ENCODE peak calls at places on chromosomes 12 and 14, in seven cellular contexts. Q, F, L, S, K, G and D are unnamed samples.

GRCh38 chr12:132157733-132158409 is 13.6 kb downstream of the NOC4L start:
- DNase-seq in Q (no peak), F (no peak), L (no peak), S (no peak), K (no peak), G (no peak), D (no peak)

GRCh38 chr12:41557081-41557480 is 369.0 kb downstream of the PDZRN4 start:
- DNase-seq in Q (no peak), F (no peak), L (no peak), S (no peak), K (no peak), G (peak), D (no peak)

GRCh38 chr12:63846249-63846967 is 1.9 kb downstream of the SRGAP1 start:
- DNase-seq in Q (no peak), F (peak), L (no peak), S (no peak), K (peak), G (no peak), D (no peak)

GRCh38 chr12:107875772-107876171 is 101.3 kb downstream of the ASCL4 start:
- DNase-seq in Q (no peak), F (no peak), L (no peak), S (no peak), K (no peak), G (no peak), D (no peak)

GRCh38 chr12:74111688-74112360 is 425.8 kb upstream of the ATXN7L3B start:
- DNase-seq in Q (peak), F (peak), L (peak), S (no peak), K (no peak), G (peak), D (peak)

GRCh38 chr14:64074961-64075619 is 219.1 kb downstream of the ESR2 start:
- DNase-seq in Q (no peak), F (no peak), L (no peak), S (peak), K (peak), G (no peak), D (peak)

GRCh38 chr12:50620975-50621360 is 116.2 kb downstream of the DIP2B start:
- DNase-seq in Q (no peak), F (no peak), L (no peak), S (no peak), K (no peak), G (no peak), D (no peak)

GRCh38 chr12:11917501-11917900 is 153.2 kb upstream of the BCL2L14 start:
- DNase-seq in Q (no peak), F (peak), L (no peak), S (no peak), K (no peak), G (peak), D (no peak)

GRCh38 chr12:46153267-46153872 is 115.5 kb downstream of the SLC38A1 start:
- DNase-seq in Q (no peak), F (no peak), L (no peak), S (peak), K (peak), G (peak), D (peak)

GRCh38 chr12:109888179-109889020 is 8.1 kb upstream of the GLTP start:
- DNase-seq in Q (no peak), F (no peak), L (no peak), S (peak), K (peak), G (no peak), D (peak)

GRCh38 chr12:66092559-66093269 is 37.8 kb downstream of the LLPH start:
- DNase-seq in Q (no peak), F (no peak), L (no peak), S (peak), K (peak), G (peak), D (peak)

GRCh38 chr12:118714051-118714460 is 267.3 kb upstream of the SRRM4 start:
- DNase-seq in Q (peak), F (peak), L (peak), S (no peak), K (peak), G (peak), D (no peak)

GRCh38 chr14:36663404-36664321 is 2.0 kb downstream of the PAX9 start:
- DNase-seq in Q (peak), F (peak), L (no peak), S (no peak), K (peak), G (peak), D (peak)

GRCh38 chr12:30999011-30999410 is 72.5 kb downstream of the TSPAN11 start:
- DNase-seq in Q (no peak), F (no peak), L (no peak), S (no peak), K (no peak), G (no peak), D (no peak)

GRCh38 chr12:106602071-106602470 is 19.3 kb downstream of the RFX4 start:
- DNase-seq in Q (no peak), F (no peak), L (no peak), S (no peak), K (no peak), G (no peak), D (no peak)

GRCh38 chr14:76386922-76387782 is 11.2 kb downstream of the ESRRB start:
- DNase-seq in Q (peak), F (peak), L (peak), S (peak), K (peak), G (peak), D (peak)

GRCh38 chr12:752673-753400 is 458 bp downstream of the WNK1 start:
- DNase-seq in Q (peak), F (peak), L (no peak), S (peak), K (peak), G (peak), D (peak)

GRCh38 chr14:59085207-59085739 is 103.2 kb upstream of the DAAM1 start:
- DNase-seq in Q (no peak), F (no peak), L (no peak), S (no peak), K (peak), G (peak), D (no peak)

GRCh38 chr12:20314325-20314724 is 54.0 kb upstream of the PDE3A start:
- DNase-seq in Q (no peak), F (no peak), L (no peak), S (peak), K (peak), G (no peak), D (peak)

GRCh38 chr12:115375188-115375991 is 691.4 kb upstream of the TBX3 start:
- DNase-seq in Q (no peak), F (peak), L (no peak), S (peak), K (peak), G (peak), D (peak)

GRCh38 chr14:51430600-51430999 is 190.6 kb downstream of the TMX1 start:
- DNase-seq in Q (no peak), F (no peak), L (no peak), S (no peak), K (peak), G (no peak), D (peak)

GRCh38 chr14:24159777-24160498 is 1.1 kb upstream of the IRF9 start:
- DNase-seq in Q (no peak), F (no peak), L (no peak), S (no peak), K (no peak), G (no peak), D (no peak)

GRCh38 chr12:11820476-11820875 is 171.0 kb downstream of the ETV6 start:
- DNase-seq in Q (no peak), F (no peak), L (no peak), S (no peak), K (no peak), G (no peak), D (no peak)

GRCh38 chr12:64679487-64679983 is 69.2 kb downstream of the RASSF3 start:
- DNase-seq in Q (no peak), F (no peak), L (no peak), S (peak), K (peak), G (no peak), D (no peak)

GRCh38 chr12:70005864-70006618 is 181.0 kb downstream of the MYRFL start:
- DNase-seq in Q (no peak), F (no peak), L (no peak), S (no peak), K (no peak), G (no peak), D (no peak)

GRCh38 chr14:104353921-104354701 is 215.7 kb downstream of the KIF26A start:
- DNase-seq in Q (peak), F (peak), L (no peak), S (no peak), K (no peak), G (no peak), D (no peak)

GRCh38 chr14:104930526-104931322 is 6.0 kb downstream of the PLD4 start:
- DNase-seq in Q (peak), F (no peak), L (no peak), S (no peak), K (no peak), G (no peak), D (no peak)

GRCh38 chr14:57057803-57058202 is 210.9 kb downstream of the EXOC5 start:
- DNase-seq in Q (no peak), F (peak), L (no peak), S (no peak), K (no peak), G (peak), D (no peak)

GRCh38 chr14:67267929-67268328 is 26.7 kb downstream of the PALS1 start:
- DNase-seq in Q (no peak), F (no peak), L (no peak), S (no peak), K (no peak), G (no peak), D (no peak)

GRCh38 chr12:84329933-84330332 is 582.7 kb downstream of the SLC6A15 start:
- DNase-seq in Q (no peak), F (no peak), L (no peak), S (no peak), K (no peak), G (no peak), D (no peak)

GRCh38 chr12:93449277-93449676 is 7.5 kb upstream of the UBE2N start:
- DNase-seq in Q (no peak), F (no peak), L (no peak), S (no peak), K (no peak), G (no peak), D (no peak)

GRCh38 chr12:106299193-106299794 is 3.2 kb upstream of the TCP11L2 start:
- DNase-seq in Q (no peak), F (peak), L (no peak), S (peak), K (peak), G (no peak), D (peak)

GRCh38 chr12:16348435-16349131 is 1.1 kb downstream of the MGST1 start:
- DNase-seq in Q (no peak), F (peak), L (no peak), S (peak), K (peak), G (peak), D (peak)

GRCh38 chr12:82413994-82414393 is 55.7 kb downstream of the METTL25 start:
- DNase-seq in Q (no peak), F (no peak), L (no peak), S (peak), K (no peak), G (no peak), D (no peak)

GRCh38 chr14:99518441-99519346 is 37.5 kb downstream of the CCNK start:
- DNase-seq in Q (peak), F (peak), L (peak), S (peak), K (peak), G (peak), D (peak)

GRCh38 chr14:80607430-80608200 is 333.9 kb downstream of the CEP128 start:
- DNase-seq in Q (no peak), F (no peak), L (no peak), S (no peak), K (no peak), G (peak), D (peak)

GRCh38 chr12:31518680-31519227 is 72.2 kb downstream of the DENND5B start:
- DNase-seq in Q (peak), F (peak), L (peak), S (peak), K (peak), G (peak), D (peak)

GRCh38 chr12:32043928-32044549 is 62.6 kb upstream of the BICD1 start:
- DNase-seq in Q (peak), F (no peak), L (no peak), S (no peak), K (peak), G (peak), D (no peak)

GRCh38 chr12:65999564-66000280 is 130.8 kb downstream of the LLPH start:
- DNase-seq in Q (no peak), F (no peak), L (no peak), S (peak), K (peak), G (no peak), D (no peak)

GRCh38 chr14:98404811-98405210 is 867.2 kb downstream of the BCL11B start:
- DNase-seq in Q (no peak), F (no peak), L (no peak), S (no peak), K (no peak), G (peak), D (no peak)

GRCh38 chr14:103142903-103143302 is 19.6 kb downstream of the TNFAIP2 start:
- DNase-seq in Q (no peak), F (no peak), L (no peak), S (no peak), K (no peak), G (no peak), D (no peak)

GRCh38 chr14:103142031-103142430 is 18.8 kb downstream of the TNFAIP2 start:
- DNase-seq in Q (no peak), F (no peak), L (no peak), S (no peak), K (no peak), G (no peak), D (no peak)

GRCh38 chr14:103140316-103141109 is 17.3 kb downstream of the TNFAIP2 start:
- DNase-seq in Q (no peak), F (peak), L (no peak), S (no peak), K (no peak), G (no peak), D (no peak)

GRCh38 chr14:103139371-103140016 is 16.2 kb downstream of the TNFAIP2 start:
- DNase-seq in Q (no peak), F (peak), L (no peak), S (no peak), K (no peak), G (peak), D (no peak)

GRCh38 chr14:103141117-103141796 is 18.0 kb downstream of the TNFAIP2 start:
- DNase-seq in Q (peak), F (peak), L (no peak), S (peak), K (peak), G (peak), D (no peak)
- H3K9ac ChIP-seq in Q (no peak), F (no peak), L (no peak), S (no peak), K (no peak), G (no peak), D (no peak)

GRCh38 chr12:121124402-121125109 is 8.1 kb upstream of the P2RX7 start:
- DNase-seq in Q (no peak), F (peak), L (no peak), S (peak), K (peak), G (peak), D (peak)
- H3K9ac ChIP-seq in Q (no peak), F (no peak), L (no peak), S (no peak), K (no peak), G (no peak), D (no peak)

DNA sequence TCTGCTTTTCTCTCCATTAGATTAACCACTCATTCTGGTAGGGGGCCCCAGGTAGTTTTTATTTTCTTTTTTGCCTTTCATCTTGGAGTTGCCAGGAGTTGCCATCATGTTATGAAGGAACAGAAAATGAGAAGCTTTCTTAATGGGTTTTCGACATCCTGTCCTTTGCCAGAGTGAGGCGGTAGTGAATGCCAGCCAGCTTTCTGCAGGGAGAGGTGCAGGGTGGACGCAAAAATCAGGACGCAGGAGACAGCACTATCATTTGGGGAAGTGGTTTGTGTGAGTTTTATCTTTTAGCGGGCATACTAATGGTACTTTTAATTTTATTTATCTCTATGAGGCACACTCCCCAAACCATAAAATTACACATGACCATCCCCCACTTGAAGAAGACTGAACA is 1.7 kb downstream of the RASSF8 start:
- DNase-seq in Q (no peak), F (peak), L (no peak), S (peak), K (peak), G (peak), D (peak)
- H3K9ac ChIP-seq in Q (no peak), F (peak), L (no peak), S (peak), K (peak), G (peak), D (peak)

GRCh38 chr12:78645956-78646355 is 218.6 kb upstream of the SYT1 start:
- DNase-seq in Q (no peak), F (no peak), L (no peak), S (peak), K (no peak), G (no peak), D (no peak)

GRCh38 chr12:78651755-78652154 is 212.8 kb upstream of the SYT1 start:
- DNase-seq in Q (peak), F (peak), L (no peak), S (no peak), K (no peak), G (peak), D (no peak)
- H3K9ac ChIP-seq in Q (no peak), F (peak), L (no peak), S (no peak), K (no peak), G (no peak), D (no peak)

GRCh38 chr12:8628731-8629130 is 16.1 kb upstream of the AICDA start:
- DNase-seq in Q (no peak), F (peak), L (no peak), S (no peak), K (peak), G (peak), D (no peak)

GRCh38 chr12:8629486-8630033 is 16.9 kb upstream of the AICDA start:
- DNase-seq in Q (no peak), F (no peak), L (no peak), S (no peak), K (peak), G (no peak), D (peak)

DNA sequence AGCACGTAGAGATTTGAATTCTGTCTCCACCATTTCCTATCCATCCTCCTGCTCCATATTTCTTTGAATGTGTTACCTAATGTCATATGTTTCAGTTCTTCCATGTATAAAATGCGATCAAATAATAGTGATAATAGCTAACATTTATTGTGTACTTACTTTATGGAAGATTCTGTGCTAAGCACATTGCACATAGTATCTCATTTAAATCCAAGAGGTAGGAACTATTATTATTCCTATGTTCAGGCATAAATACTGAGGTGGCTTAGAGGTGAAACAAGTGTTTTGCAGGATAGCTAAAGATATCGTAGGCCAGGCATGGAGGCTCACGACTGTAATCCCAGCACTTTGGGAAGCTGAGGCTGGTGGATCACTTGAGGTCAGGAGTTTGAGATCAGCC is 17.5 kb upstream of the AICDA start:
- DNase-seq in Q (no peak), F (no peak), L (no peak), S (no peak), K (no peak), G (no peak), D (no peak)
- H3K9ac ChIP-seq in Q (no peak), F (no peak), L (no peak), S (no peak), K (no peak), G (no peak), D (no peak)

DNA sequence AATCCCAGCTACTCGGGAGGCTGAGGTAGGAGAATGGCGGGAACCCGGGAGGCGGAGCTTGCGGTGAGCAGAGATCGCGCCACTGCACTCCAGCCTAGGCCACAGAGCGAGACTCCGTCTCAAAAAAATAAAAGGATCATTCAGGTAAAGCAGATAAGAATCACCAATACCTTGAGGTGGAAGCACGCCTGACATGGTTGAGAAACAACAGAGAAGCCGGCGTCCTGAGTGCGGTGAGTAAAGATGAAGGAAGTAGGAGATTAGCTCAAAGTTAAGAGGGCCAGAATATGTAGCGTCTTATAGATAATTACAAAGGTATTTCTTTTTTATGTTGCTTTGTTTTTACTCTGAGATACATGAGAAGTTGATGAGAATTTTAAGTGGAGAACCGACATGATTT is 14.7 kb downstream of the CLEC7A start:
- DNase-seq in Q (no peak), F (no peak), L (no peak), S (no peak), K (no peak), G (no peak), D (no peak)
- H3K9ac ChIP-seq in Q (no peak), F (no peak), L (no peak), S (no peak), K (no peak), G (no peak), D (no peak)

GRCh38 chr14:33696165-33696564 is 254.7 kb downstream of the EGLN3 start:
- DNase-seq in Q (no peak), F (no peak), L (no peak), S (no peak), K (no peak), G (no peak), D (no peak)

GRCh38 chr14:33704486-33704885 is 246.4 kb downstream of the EGLN3 start:
- DNase-seq in Q (no peak), F (no peak), L (no peak), S (no peak), K (no peak), G (no peak), D (no peak)

GRCh38 chr14:33699300-33699699 is 251.6 kb downstream of the EGLN3 start:
- DNase-seq in Q (no peak), F (no peak), L (no peak), S (no peak), K (no peak), G (no peak), D (no peak)

GRCh38 chr14:33702293-33702692 is 248.6 kb downstream of the EGLN3 start:
- DNase-seq in Q (no peak), F (no peak), L (no peak), S (no peak), K (no peak), G (no peak), D (no peak)

GRCh38 chr14:33700052-33700451 is 250.8 kb downstream of the EGLN3 start:
- DNase-seq in Q (no peak), F (no peak), L (no peak), S (no peak), K (no peak), G (no peak), D (no peak)
- H3K9ac ChIP-seq in Q (no peak), F (no peak), L (no peak), S (no peak), K (no peak), G (no peak), D (no peak)

DNA sequence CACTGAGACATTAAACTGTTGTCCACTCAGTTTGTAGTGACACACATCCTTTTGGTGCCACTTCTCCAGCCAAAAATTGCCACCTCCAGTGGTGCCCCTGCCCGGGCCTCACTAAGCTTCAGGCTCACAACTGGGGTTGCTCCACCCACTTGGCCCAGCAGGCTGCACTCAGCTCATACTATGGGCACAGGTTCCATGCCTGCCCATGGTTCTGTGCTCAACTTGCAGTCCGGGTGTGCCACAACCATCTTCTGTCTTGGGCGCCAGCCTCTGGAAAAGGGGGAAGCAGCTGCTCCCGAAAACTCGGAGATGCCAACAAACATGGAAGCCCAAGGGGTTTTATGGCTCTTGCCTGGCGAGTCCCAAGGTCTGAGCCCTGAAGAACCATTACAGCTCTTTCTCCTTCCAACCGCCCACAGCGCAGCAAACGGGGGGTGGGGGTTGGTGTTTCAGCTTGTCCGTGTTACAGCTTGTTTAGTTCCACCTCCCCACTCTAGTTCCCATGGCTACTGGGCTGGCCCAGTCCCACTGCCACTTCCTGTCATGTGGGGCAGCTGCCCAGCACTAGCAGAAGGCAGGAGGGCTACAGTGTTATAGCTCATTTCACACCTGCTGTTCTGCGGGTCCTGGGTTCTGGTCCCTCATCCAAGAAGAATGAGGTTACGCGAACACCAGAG is 998.3 kb downstream of the SLC16A7 start:
- DNase-seq in Q (no peak), F (no peak), L (no peak), S (no peak), K (no peak), G (no peak), D (no peak)
- H3K9ac ChIP-seq in Q (no peak), F (no peak), L (no peak), S (no peak), K (no peak), G (no peak), D (no peak)